ENCODE peak calls at places on chromosomes 6 and 20, in six cellular contexts. One of them, this sample, is unnamed.

GRCh38 chr6:133888931-133889556 is at the start of gene TCF21:
- DNase-seq in Peyer's patch: peak
- DNase-seq in tibial artery: no peak
- DNase-seq in fibroblast of lung: peak
- DNase-seq in mammary epithelial cell: no peak
- DNase-seq in prostate gland: no peak
- DNase-seq in this sample: peak

GRCh38 chr6:98828210-98828798 is 6.1 kb upstream of the POU3F2 start:
- DNase-seq in Peyer's patch: no peak
- DNase-seq in mammary epithelial cell: no peak
- DNase-seq in prostate gland: no peak
- DNase-seq in tibial artery: no peak
- DNase-seq in fibroblast of lung: no peak
- DNase-seq in this sample: peak

GRCh38 chr20:611843-612185 is 1.7 kb upstream of the TCF15 start:
- DNase-seq in Peyer's patch: no peak
- DNase-seq in mammary epithelial cell: no peak
- DNase-seq in fibroblast of lung: no peak
- DNase-seq in tibial artery: no peak
- DNase-seq in prostate gland: no peak
- DNase-seq in this sample: no peak

GRCh38 chr20:59560588-59561227 is 43.6 kb upstream of the PHACTR3 start:
- DNase-seq in fibroblast of lung: no peak
- DNase-seq in prostate gland: no peak
- DNase-seq in Peyer's patch: no peak
- DNase-seq in tibial artery: no peak
- DNase-seq in mammary epithelial cell: peak
- DNase-seq in this sample: peak

GRCh38 chr20:39874049-39874893 is 814.8 kb downstream of the MAFB start:
- DNase-seq in tibial artery: peak
- DNase-seq in prostate gland: peak
- DNase-seq in Peyer's patch: peak
- DNase-seq in mammary epithelial cell: peak
- DNase-seq in fibroblast of lung: peak
- DNase-seq in this sample: peak

GRCh38 chr20:25259788-25260254 is 11.9 kb downstream of the PYGB start:
- DNase-seq in Peyer's patch: no peak
- DNase-seq in fibroblast of lung: no peak
- DNase-seq in prostate gland: no peak
- DNase-seq in tibial artery: no peak
- DNase-seq in mammary epithelial cell: no peak
- DNase-seq in this sample: no peak

GRCh38 chr6:5234869-5235268 is 25.9 kb downstream of the LYRM4 start:
- DNase-seq in Peyer's patch: no peak
- DNase-seq in prostate gland: no peak
- DNase-seq in fibroblast of lung: no peak
- DNase-seq in mammary epithelial cell: no peak
- DNase-seq in tibial artery: no peak
- DNase-seq in this sample: no peak

GRCh38 chr6:53168516-53169257 is 20.0 kb upstream of the GCM1 start:
- DNase-seq in tibial artery: no peak
- DNase-seq in prostate gland: no peak
- DNase-seq in Peyer's patch: no peak
- DNase-seq in fibroblast of lung: peak
- DNase-seq in mammary epithelial cell: peak
- DNase-seq in this sample: no peak

GRCh38 chr6:89268776-89269175 is 46.3 kb downstream of the GABRR2 start:
- DNase-seq in prostate gland: no peak
- DNase-seq in tibial artery: no peak
- DNase-seq in Peyer's patch: no peak
- DNase-seq in mammary epithelial cell: no peak
- DNase-seq in fibroblast of lung: no peak
- DNase-seq in this sample: no peak

GRCh38 chr6:7469696-7470095 is 71.8 kb upstream of the DSP start:
- DNase-seq in tibial artery: no peak
- DNase-seq in Peyer's patch: no peak
- DNase-seq in fibroblast of lung: no peak
- DNase-seq in mammary epithelial cell: no peak
- DNase-seq in prostate gland: no peak
- DNase-seq in this sample: no peak

GRCh38 chr20:62897666-62898065 is 28.6 kb downstream of the DIDO1 start:
- DNase-seq in tibial artery: no peak
- DNase-seq in prostate gland: no peak
- DNase-seq in mammary epithelial cell: no peak
- DNase-seq in fibroblast of lung: no peak
- DNase-seq in Peyer's patch: no peak
- DNase-seq in this sample: peak

GRCh38 chr6:154705471-154706113 is 27.6 kb upstream of the SCAF8 start:
- DNase-seq in Peyer's patch: no peak
- DNase-seq in fibroblast of lung: no peak
- DNase-seq in tibial artery: no peak
- DNase-seq in mammary epithelial cell: no peak
- DNase-seq in prostate gland: no peak
- DNase-seq in this sample: peak

GRCh38 chr20:14921546-14921945 is 584.1 kb upstream of the FLRT3 start:
- DNase-seq in tibial artery: no peak
- DNase-seq in fibroblast of lung: peak
- DNase-seq in mammary epithelial cell: peak
- DNase-seq in prostate gland: no peak
- DNase-seq in Peyer's patch: no peak
- DNase-seq in this sample: no peak

GRCh38 chr6:34928220-34928619 is 39.2 kb downstream of the ANKS1A start:
- DNase-seq in tibial artery: no peak
- DNase-seq in mammary epithelial cell: no peak
- DNase-seq in fibroblast of lung: no peak
- DNase-seq in Peyer's patch: no peak
- DNase-seq in prostate gland: no peak
- DNase-seq in this sample: no peak

GRCh38 chr6:30883743-30884520 is at the start of gene DDR1:
- DNase-seq in fibroblast of lung: peak
- DNase-seq in mammary epithelial cell: peak
- DNase-seq in prostate gland: peak
- DNase-seq in tibial artery: peak
- DNase-seq in Peyer's patch: peak
- DNase-seq in this sample: peak

GRCh38 chr20:63366658-63367360 is 5.7 kb upstream of the CHRNA4 start:
- DNase-seq in mammary epithelial cell: no peak
- DNase-seq in tibial artery: no peak
- DNase-seq in prostate gland: no peak
- DNase-seq in Peyer's patch: no peak
- DNase-seq in fibroblast of lung: no peak
- DNase-seq in this sample: no peak

GRCh38 chr20:9269280-9269971 is 200.5 kb downstream of the PLCB4 start:
- DNase-seq in fibroblast of lung: peak
- DNase-seq in prostate gland: no peak
- DNase-seq in Peyer's patch: no peak
- DNase-seq in tibial artery: no peak
- DNase-seq in mammary epithelial cell: no peak
- DNase-seq in this sample: no peak

GRCh38 chr6:53109612-53110011 is 39.0 kb downstream of the GCM1 start:
- DNase-seq in Peyer's patch: no peak
- DNase-seq in tibial artery: no peak
- DNase-seq in fibroblast of lung: no peak
- DNase-seq in mammary epithelial cell: no peak
- DNase-seq in prostate gland: no peak
- DNase-seq in this sample: no peak

GRCh38 chr20:8837396-8837795 is 231.5 kb upstream of the PLCB4 start:
- DNase-seq in mammary epithelial cell: peak
- DNase-seq in prostate gland: no peak
- DNase-seq in tibial artery: no peak
- DNase-seq in Peyer's patch: no peak
- DNase-seq in fibroblast of lung: peak
- DNase-seq in this sample: no peak

GRCh38 chr6:125262026-125263013 is 39.4 kb downstream of the HDDC2 start:
- DNase-seq in mammary epithelial cell: no peak
- DNase-seq in prostate gland: no peak
- DNase-seq in tibial artery: no peak
- DNase-seq in fibroblast of lung: peak
- DNase-seq in Peyer's patch: no peak
- DNase-seq in this sample: peak

GRCh38 chr6:73743556-73743955 is 47.6 kb downstream of the CD109 start:
- DNase-seq in fibroblast of lung: peak
- DNase-seq in Peyer's patch: no peak
- DNase-seq in prostate gland: no peak
- DNase-seq in tibial artery: no peak
- DNase-seq in mammary epithelial cell: no peak
- DNase-seq in this sample: no peak

GRCh38 chr6:163774485-163774884 is 360.0 kb downstream of the QKI start:
- DNase-seq in prostate gland: no peak
- DNase-seq in mammary epithelial cell: no peak
- DNase-seq in fibroblast of lung: no peak
- DNase-seq in Peyer's patch: no peak
- DNase-seq in tibial artery: no peak
- DNase-seq in this sample: no peak

GRCh38 chr6:139402935-139403386 is 28.5 kb upstream of the CITED2 start:
- DNase-seq in tibial artery: no peak
- DNase-seq in prostate gland: no peak
- DNase-seq in mammary epithelial cell: no peak
- DNase-seq in fibroblast of lung: peak
- DNase-seq in Peyer's patch: no peak
- DNase-seq in this sample: no peak

GRCh38 chr6:110656492-110656891 is 158.8 kb downstream of the CDK19 start:
- DNase-seq in fibroblast of lung: no peak
- DNase-seq in mammary epithelial cell: peak
- DNase-seq in prostate gland: peak
- DNase-seq in Peyer's patch: no peak
- DNase-seq in tibial artery: no peak
- DNase-seq in this sample: peak

GRCh38 chr20:19885576-19885956 is 127.5 kb downstream of the RIN2 start:
- DNase-seq in mammary epithelial cell: no peak
- DNase-seq in fibroblast of lung: no peak
- DNase-seq in prostate gland: no peak
- DNase-seq in Peyer's patch: no peak
- DNase-seq in tibial artery: no peak
- DNase-seq in this sample: no peak

GRCh38 chr20:19888269-19888669 is 128.9 kb upstream of the NAA20 start:
- DNase-seq in Peyer's patch: peak
- DNase-seq in tibial artery: peak
- DNase-seq in mammary epithelial cell: no peak
- DNase-seq in prostate gland: peak
- DNase-seq in fibroblast of lung: no peak
- DNase-seq in this sample: no peak

GRCh38 chr20:19886666-19887288 is 128.7 kb downstream of the RIN2 start:
- DNase-seq in tibial artery: no peak
- DNase-seq in fibroblast of lung: peak
- DNase-seq in Peyer's patch: peak
- DNase-seq in prostate gland: no peak
- DNase-seq in mammary epithelial cell: peak
- DNase-seq in this sample: peak

GRCh38 chr20:19887566-19888268 is 129.4 kb upstream of the NAA20 start:
- DNase-seq in fibroblast of lung: peak
- DNase-seq in tibial artery: no peak
- DNase-seq in prostate gland: no peak
- DNase-seq in Peyer's patch: peak
- DNase-seq in mammary epithelial cell: no peak
- DNase-seq in this sample: no peak

GRCh38 chr20:19885981-19886665 is 128.1 kb downstream of the RIN2 start:
- DNase-seq in prostate gland: peak
- DNase-seq in Peyer's patch: peak
- DNase-seq in mammary epithelial cell: peak
- DNase-seq in fibroblast of lung: peak
- DNase-seq in tibial artery: peak
- DNase-seq in this sample: no peak
- H3K4me3 ChIP-seq in prostate gland: peak
- H3K4me3 ChIP-seq in Peyer's patch: peak
- H3K4me3 ChIP-seq in mammary epithelial cell: peak
- H3K4me3 ChIP-seq in fibroblast of lung: no peak
- H3K4me3 ChIP-seq in tibial artery: peak
- H3K4me3 ChIP-seq in this sample: no peak

DNA sequence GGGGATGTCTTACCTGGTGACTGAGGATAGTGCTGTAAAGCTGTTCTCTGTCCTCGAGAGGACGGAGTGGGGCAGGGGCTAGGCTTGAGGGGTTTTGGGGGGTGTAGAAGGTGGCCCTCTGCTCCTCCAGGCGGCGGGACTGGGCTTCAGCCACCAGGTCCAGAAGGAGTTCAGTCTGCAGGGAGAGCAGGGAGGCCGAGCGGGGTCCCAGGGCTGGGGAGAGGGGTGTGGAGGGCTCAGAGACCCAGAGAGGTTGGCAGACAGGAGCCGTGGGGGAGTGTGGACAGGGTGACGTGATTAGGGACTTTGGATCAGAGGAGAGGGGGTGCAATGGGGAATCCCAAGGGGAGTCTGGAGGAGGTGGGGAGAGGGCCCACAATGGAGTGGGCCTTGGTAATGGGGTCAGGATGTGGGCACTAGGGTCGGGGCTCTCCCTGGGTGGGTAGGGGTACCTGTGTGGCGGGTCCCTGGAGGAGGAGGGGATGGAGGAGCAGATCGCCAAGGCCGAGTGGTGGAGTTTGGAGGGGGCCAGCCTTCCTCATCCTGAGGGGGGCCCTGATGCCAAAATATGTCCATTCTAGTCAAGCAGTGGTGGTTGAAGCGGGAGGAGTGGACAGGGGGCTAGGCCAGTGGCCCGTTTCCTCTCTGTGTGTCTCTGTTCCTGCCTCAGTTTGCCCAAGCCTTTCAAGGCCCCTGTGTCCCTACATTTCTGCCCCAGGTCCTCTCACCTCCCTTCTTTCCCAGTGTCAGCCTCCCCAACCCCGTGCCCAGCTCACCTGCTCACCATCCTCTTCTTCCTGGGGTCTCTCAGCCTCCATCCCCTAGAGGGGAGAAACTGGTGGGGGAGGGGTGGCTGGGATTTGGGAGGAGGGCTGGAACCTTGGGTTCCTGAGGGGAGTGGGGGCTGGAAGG is 491 bp downstream of the GPSM3 start:
- DNase-seq in tibial artery: no peak
- DNase-seq in Peyer's patch: no peak
- DNase-seq in mammary epithelial cell: no peak
- DNase-seq in fibroblast of lung: no peak
- DNase-seq in prostate gland: no peak
- DNase-seq in this sample: no peak
- H3K4me3 ChIP-seq in tibial artery: peak
- H3K4me3 ChIP-seq in Peyer's patch: peak
- H3K4me3 ChIP-seq in mammary epithelial cell: no peak
- H3K4me3 ChIP-seq in fibroblast of lung: no peak
- H3K4me3 ChIP-seq in prostate gland: no peak
- H3K4me3 ChIP-seq in this sample: peak

GRCh38 chr6:108348655-108349349 is 53.9 kb downstream of the AFG1L start:
- DNase-seq in mammary epithelial cell: no peak
- DNase-seq in tibial artery: no peak
- DNase-seq in fibroblast of lung: no peak
- DNase-seq in Peyer's patch: no peak
- DNase-seq in prostate gland: no peak
- DNase-seq in this sample: no peak
- H3K4me3 ChIP-seq in mammary epithelial cell: no peak
- H3K4me3 ChIP-seq in tibial artery: no peak
- H3K4me3 ChIP-seq in fibroblast of lung: no peak
- H3K4me3 ChIP-seq in Peyer's patch: no peak
- H3K4me3 ChIP-seq in prostate gland: no peak
- H3K4me3 ChIP-seq in this sample: no peak

DNA sequence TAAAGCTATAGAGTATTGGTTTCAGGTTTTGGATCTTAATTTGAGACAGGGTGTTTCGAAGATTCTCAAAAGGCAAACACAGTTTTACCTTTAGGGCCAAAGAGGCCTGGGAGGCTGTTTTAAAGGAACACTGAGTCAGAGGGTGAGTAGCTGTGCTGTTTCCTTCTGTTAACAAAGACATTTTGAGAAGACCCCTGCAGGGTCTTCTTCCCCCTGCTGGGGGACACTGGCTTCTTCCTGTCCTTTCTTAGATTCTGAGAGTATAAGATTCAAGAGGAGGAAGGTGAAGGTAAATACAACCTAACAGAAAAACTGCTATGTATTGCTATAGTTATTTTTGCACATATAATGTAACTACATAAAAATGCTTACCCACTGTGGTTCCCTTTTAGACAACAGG is 19.0 kb downstream of the HS3ST5 start:
- DNase-seq in Peyer's patch: no peak
- DNase-seq in fibroblast of lung: no peak
- DNase-seq in prostate gland: no peak
- DNase-seq in mammary epithelial cell: no peak
- DNase-seq in tibial artery: no peak
- DNase-seq in this sample: peak
- H3K4me3 ChIP-seq in Peyer's patch: no peak
- H3K4me3 ChIP-seq in fibroblast of lung: no peak
- H3K4me3 ChIP-seq in prostate gland: no peak
- H3K4me3 ChIP-seq in mammary epithelial cell: no peak
- H3K4me3 ChIP-seq in tibial artery: no peak
- H3K4me3 ChIP-seq in this sample: no peak